ENCODE peak calls at places on chromosomes 4 and X, in six cellular contexts. One of them, this sample, is unnamed.

GRCh38 chr4:113776679-113777078 is 15.1 kb upstream of the CAMK2D start:
- DNase-seq in neuronal stem cell: no peak
- DNase-seq in NCI-H345: no peak
- DNase-seq in stimulated activated CD4-positive, alpha-beta T cell treated with anti-CD3 and anti-CD28 coated beads, Interleukin-1b, Interleukin-23, amount 100 ng/mL, for 24 hours: no peak
- DNase-seq in WTC11: peak; percentile 58
- DNase-seq in astrocyte: no peak
- DNase-seq in this sample: no peak

GRCh38 chrX:40108959-40109287 is 11.2 kb upstream of the BCOR start:
- DNase-seq in neuronal stem cell: no peak
- DNase-seq in astrocyte: peak; percentile 63
- DNase-seq in stimulated activated CD4-positive, alpha-beta T cell treated with anti-CD3 and anti-CD28 coated beads, Interleukin-1b, Interleukin-23, amount 100 ng/mL, for 24 hours: no peak
- DNase-seq in WTC11: peak; percentile 27
- DNase-seq in NCI-H345: peak; percentile 65
- DNase-seq in this sample: no peak

GRCh38 chr4:33996075-33996718 is 2248.1 kb downstream of the ARAP2 start:
- DNase-seq in NCI-H345: no peak
- DNase-seq in WTC11: no peak
- DNase-seq in stimulated activated CD4-positive, alpha-beta T cell treated with anti-CD3 and anti-CD28 coated beads, Interleukin-1b, Interleukin-23, amount 100 ng/mL, for 24 hours: no peak
- DNase-seq in astrocyte: peak; percentile 47
- DNase-seq in neuronal stem cell: no peak
- DNase-seq in this sample: no peak

GRCh38 chrX:23435575-23435974 is 100.9 kb downstream of the PTCHD1 start:
- DNase-seq in NCI-H345: no peak
- DNase-seq in astrocyte: no peak
- DNase-seq in WTC11: peak; percentile 8
- DNase-seq in neuronal stem cell: no peak
- DNase-seq in stimulated activated CD4-positive, alpha-beta T cell treated with anti-CD3 and anti-CD28 coated beads, Interleukin-1b, Interleukin-23, amount 100 ng/mL, for 24 hours: no peak
- DNase-seq in this sample: no peak

GRCh38 chrX:39850630-39851152 is 247.1 kb downstream of the BCOR start:
- DNase-seq in WTC11: peak; percentile 11
- DNase-seq in astrocyte: peak; percentile 31
- DNase-seq in stimulated activated CD4-positive, alpha-beta T cell treated with anti-CD3 and anti-CD28 coated beads, Interleukin-1b, Interleukin-23, amount 100 ng/mL, for 24 hours: no peak
- DNase-seq in NCI-H345: no peak
- DNase-seq in neuronal stem cell: no peak
- DNase-seq in this sample: no peak

GRCh38 chr4:67749286-67749685 is 4.9 kb downstream of the GNRHR start:
- DNase-seq in WTC11: no peak
- DNase-seq in NCI-H345: no peak
- DNase-seq in stimulated activated CD4-positive, alpha-beta T cell treated with anti-CD3 and anti-CD28 coated beads, Interleukin-1b, Interleukin-23, amount 100 ng/mL, for 24 hours: no peak
- DNase-seq in neuronal stem cell: no peak
- DNase-seq in astrocyte: no peak
- DNase-seq in this sample: no peak

GRCh38 chr4:109795059-109795458 is 6.7 kb downstream of the CFI start:
- DNase-seq in WTC11: no peak
- DNase-seq in stimulated activated CD4-positive, alpha-beta T cell treated with anti-CD3 and anti-CD28 coated beads, Interleukin-1b, Interleukin-23, amount 100 ng/mL, for 24 hours: no peak
- DNase-seq in neuronal stem cell: no peak
- DNase-seq in NCI-H345: no peak
- DNase-seq in astrocyte: no peak
- DNase-seq in this sample: no peak

GRCh38 chr4:176193126-176193525 is 2.3 kb downstream of the SPATA4 start:
- DNase-seq in stimulated activated CD4-positive, alpha-beta T cell treated with anti-CD3 and anti-CD28 coated beads, Interleukin-1b, Interleukin-23, amount 100 ng/mL, for 24 hours: no peak
- DNase-seq in WTC11: no peak
- DNase-seq in neuronal stem cell: no peak
- DNase-seq in astrocyte: peak; percentile 51
- DNase-seq in NCI-H345: no peak
- DNase-seq in this sample: no peak

GRCh38 chr4:99219479-99219878 is 433 bp upstream of the ADH6 start:
- DNase-seq in stimulated activated CD4-positive, alpha-beta T cell treated with anti-CD3 and anti-CD28 coated beads, Interleukin-1b, Interleukin-23, amount 100 ng/mL, for 24 hours: no peak
- DNase-seq in WTC11: no peak
- DNase-seq in neuronal stem cell: no peak
- DNase-seq in astrocyte: no peak
- DNase-seq in NCI-H345: no peak
- DNase-seq in this sample: no peak

GRCh38 chr4:24913099-24913445 is 230 bp upstream of the CCDC149 start:
- DNase-seq in astrocyte: no peak
- DNase-seq in NCI-H345: no peak
- DNase-seq in neuronal stem cell: no peak
- DNase-seq in stimulated activated CD4-positive, alpha-beta T cell treated with anti-CD3 and anti-CD28 coated beads, Interleukin-1b, Interleukin-23, amount 100 ng/mL, for 24 hours: no peak
- DNase-seq in WTC11: no peak
- DNase-seq in this sample: no peak

GRCh38 chr4:41437264-41437566 is 100.7 kb upstream of the LIMCH1 start:
- DNase-seq in astrocyte: no peak
- DNase-seq in NCI-H345: no peak
- DNase-seq in WTC11: no peak
- DNase-seq in neuronal stem cell: no peak
- DNase-seq in stimulated activated CD4-positive, alpha-beta T cell treated with anti-CD3 and anti-CD28 coated beads, Interleukin-1b, Interleukin-23, amount 100 ng/mL, for 24 hours: no peak
- DNase-seq in this sample: no peak

GRCh38 chr4:5953003-5953951 is 60.4 kb upstream of the CRMP1 start:
- DNase-seq in WTC11: no peak
- DNase-seq in astrocyte: no peak
- DNase-seq in stimulated activated CD4-positive, alpha-beta T cell treated with anti-CD3 and anti-CD28 coated beads, Interleukin-1b, Interleukin-23, amount 100 ng/mL, for 24 hours: no peak
- DNase-seq in NCI-H345: no peak
- DNase-seq in neuronal stem cell: no peak
- DNase-seq in this sample: no peak

GRCh38 chrX:53883196-53883595 is 161.1 kb downstream of the PHF8 start:
- DNase-seq in WTC11: no peak
- DNase-seq in neuronal stem cell: no peak
- DNase-seq in NCI-H345: no peak
- DNase-seq in astrocyte: no peak
- DNase-seq in stimulated activated CD4-positive, alpha-beta T cell treated with anti-CD3 and anti-CD28 coated beads, Interleukin-1b, Interleukin-23, amount 100 ng/mL, for 24 hours: no peak
- DNase-seq in this sample: no peak

GRCh38 chr4:184306949-184307348 is 89.3 kb upstream of the ENPP6 start:
- DNase-seq in neuronal stem cell: no peak
- DNase-seq in astrocyte: peak; percentile 27
- DNase-seq in WTC11: no peak
- DNase-seq in stimulated activated CD4-positive, alpha-beta T cell treated with anti-CD3 and anti-CD28 coated beads, Interleukin-1b, Interleukin-23, amount 100 ng/mL, for 24 hours: no peak
- DNase-seq in NCI-H345: no peak
- DNase-seq in this sample: no peak

GRCh38 chrX:84729809-84730208 is 227.6 kb upstream of the HDX start:
- DNase-seq in astrocyte: no peak
- DNase-seq in NCI-H345: peak; percentile 8
- DNase-seq in WTC11: peak; percentile 26
- DNase-seq in neuronal stem cell: peak; percentile 11
- DNase-seq in stimulated activated CD4-positive, alpha-beta T cell treated with anti-CD3 and anti-CD28 coated beads, Interleukin-1b, Interleukin-23, amount 100 ng/mL, for 24 hours: no peak
- DNase-seq in this sample: peak; percentile 2

This sample was measured in neural crest cell.